ENCODE peak calls at places on chromosome 5, in four cellular contexts. M, O, G and Q are unnamed samples.
A peak's percentile ranks its signal among the peaks of the same experiment; 100 is the strongest.

GRCh38 chr5:150710165-150710564 is 9.3 kb upstream of the RBM22 start:
- DNase-seq in M (no peak), O (no peak), G (peak; percentile 22), Q (no peak)

GRCh38 chr5:73197637-73198257 is 24.8 kb downstream of the TMEM174 start:
- DNase-seq in M (no peak), O (no peak), G (no peak), Q (no peak)

GRCh38 chr5:79436821-79437220 is 77.1 kb downstream of the HOMER1 start:
- DNase-seq in M (no peak), O (no peak), G (no peak), Q (no peak)

GRCh38 chr5:39256472-39256871 is 37.1 kb upstream of the FYB1 start:
- DNase-seq in M (peak; percentile 56), O (peak; percentile 54), G (no peak), Q (no peak)

GRCh38 chr5:78570646-78571045 is 77.9 kb downstream of the LHFPL2 start:
- DNase-seq in M (no peak), O (no peak), G (no peak), Q (no peak)

GRCh38 chr5:116557669-116558271 is 16.9 kb downstream of the SEMA6A start:
- DNase-seq in M (no peak), O (no peak), G (peak; percentile 22), Q (no peak)

GRCh38 chr5:159175547-159175946 is 33.8 kb downstream of the RNF145 start:
- DNase-seq in M (no peak), O (no peak), G (no peak), Q (no peak)

GRCh38 chr5:35924950-35925722 is 13.3 kb downstream of the CAPSL start:
- DNase-seq in M (no peak), O (peak; percentile 83), G (peak; percentile 44), Q (peak; percentile 34)

GRCh38 chr5:144087576-144087975 is 82.9 kb downstream of the YIPF5 start:
- DNase-seq in M (no peak), O (no peak), G (no peak), Q (no peak)

GRCh38 chr5:179345179-179345428 is 157 bp downstream of the ADAMTS2 start:
- DNase-seq in M (no peak), O (no peak), G (no peak), Q (no peak)

GRCh38 chr5:89676634-89677033 is 732.9 kb downstream of the CETN3 start:
- DNase-seq in M (no peak), O (no peak), G (no peak), Q (no peak)

GRCh38 chr5:14364096-14364495 is 217.5 kb upstream of the OTULINL start:
- DNase-seq in M (no peak), O (no peak), G (no peak), Q (no peak)

GRCh38 chr5:63923914-63924313 is 38.3 kb downstream of the HTR1A start:
- DNase-seq in M (no peak), O (no peak), G (no peak), Q (no peak)

GRCh38 chr5:29790281-29790680 is 1403.2 kb upstream of the CDH6 start:
- DNase-seq in M (no peak), O (no peak), G (no peak), Q (no peak)

GRCh38 chr5:111364992-111365391 is 140.8 kb downstream of the CAMK4 start:
- DNase-seq in M (no peak), O (no peak), G (no peak), Q (no peak)

GRCh38 chr5:102638912-102639652 is 116.0 kb upstream of the PAM start:
- DNase-seq in M (no peak), O (no peak), G (no peak), Q (no peak)

GRCh38 chr5:956941-957729 is 51.5 kb upstream of the NKD2 start:
- DNase-seq in M (no peak), O (no peak), G (no peak), Q (no peak)

GRCh38 chr5:40681351-40682311 is 1.9 kb downstream of the PTGER4 start:
- DNase-seq in M (no peak), O (peak; percentile 69), G (no peak), Q (no peak)

GRCh38 chr5:62578540-62578939 is at the start of gene LRRC70:
- DNase-seq in M (peak; percentile 35), O (peak; percentile 59), G (no peak), Q (peak; percentile 9)

GRCh38 chr5:135376961-135377621 is 21.9 kb downstream of the MACROH2A1 start:
- DNase-seq in M (no peak), O (no peak), G (no peak), Q (peak; percentile 48)

GRCh38 chr5:109585012-109585599 is 104.6 kb upstream of the MAN2A1 start:
- DNase-seq in M (no peak), O (no peak), G (no peak), Q (no peak)

GRCh38 chr5:50711280-50711679 is 44.8 kb downstream of the PARP8 start:
- DNase-seq in M (peak; percentile 87), O (peak; percentile 68), G (no peak), Q (peak; percentile 14)

GRCh38 chr5:65394078-65394477 is 87.6 kb downstream of the ADAMTS6 start:
- DNase-seq in M (no peak), O (no peak), G (no peak), Q (no peak)

GRCh38 chr5:170070556-170071412 is 34.9 kb upstream of the FOXI1 start:
- DNase-seq in M (no peak), O (no peak), G (peak; percentile 65), Q (no peak)

GRCh38 chr5:160938532-160938931 is 86.5 kb upstream of the ATP10B start:
- DNase-seq in M (no peak), O (peak; percentile 87), G (no peak), Q (no peak)

GRCh38 chr5:171431251-171431777 is 11.9 kb downstream of the FGF18 start:
- DNase-seq in M (no peak), O (no peak), G (no peak), Q (no peak)

GRCh38 chr5:130801963-130802362 is 363.1 kb downstream of the HINT1 start:
- DNase-seq in M (no peak), O (no peak), G (no peak), Q (no peak)
- TF ChIP-seq SPI1 in M (no peak), O (no peak), G (no peak), Q (no peak)

DNA sequence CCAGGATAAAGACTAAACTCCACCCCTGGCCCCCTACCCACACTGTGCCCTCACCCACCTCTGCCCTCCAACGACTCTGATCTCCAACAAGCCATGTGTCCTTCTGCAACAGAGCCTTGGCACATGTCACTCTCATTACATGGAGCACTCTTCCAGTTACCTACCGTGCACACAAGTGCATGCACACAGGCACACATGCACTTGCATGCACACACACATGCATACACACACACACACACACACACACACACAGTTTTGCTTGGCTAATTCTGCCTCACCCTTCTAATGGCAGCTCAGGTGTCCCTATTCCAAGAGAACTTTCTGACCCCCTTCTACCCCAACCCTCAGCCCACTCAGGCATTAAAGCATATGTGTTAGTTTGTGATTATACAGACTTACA is 19.6 kb downstream of the GALNT10 start:
- DNase-seq in M (no peak), O (no peak), G (no peak), Q (no peak)
- TF ChIP-seq POLR2AphosphoS5 in M (no peak), O (no peak), G (no peak), Q (no peak)

DNA sequence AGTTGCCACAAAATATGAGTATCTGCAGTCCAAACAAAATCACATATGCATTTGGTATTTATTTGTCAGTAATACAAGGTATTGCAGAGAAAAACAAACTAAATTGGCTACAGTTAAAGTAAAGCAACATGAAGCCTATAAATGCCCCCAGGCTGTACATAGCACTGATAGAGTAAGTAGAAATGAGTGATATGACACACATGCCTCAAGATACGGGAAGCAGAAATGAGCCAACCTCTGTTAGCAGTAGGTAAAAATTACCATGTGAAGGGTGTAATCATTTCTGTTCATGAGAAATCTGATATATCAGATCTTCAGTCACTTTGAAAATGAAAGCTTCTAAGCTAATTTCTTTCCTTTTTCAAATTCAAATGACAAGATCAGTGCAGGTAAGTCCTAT is 131.1 kb downstream of the CHSY3 start:
- DNase-seq in M (no peak), O (no peak), G (no peak), Q (no peak)
- TF ChIP-seq SPI1 in M (no peak), O (no peak), G (no peak), Q (no peak)

GRCh38 chr5:120160120-120160895 is 303.8 kb upstream of the PRR16 start:
- DNase-seq in M (no peak), O (no peak), G (no peak), Q (no peak)
- TF ChIP-seq POLR2AphosphoS5 in M (no peak), O (no peak), G (no peak), Q (no peak)